ENCODE peak calls at places on chromosomes 6 and 20, in four cellular contexts. M is AG09309; Y is hypothalamus; D is effector CD4-positive, alpha-beta T cell. B is an unnamed sample.

GRCh38 chr6:118627724-118628123 is 23.7 kb downstream of the CEP85L start:
- DNase-seq in M (no peak), Y (no peak), D (no peak), B (no peak)

GRCh38 chr6:79946773-79947190 is 571 bp downstream of the ELOVL4 start:
- DNase-seq in M (no peak), Y (peak; percentile 19), D (no peak), B (peak; percentile 29)

GRCh38 chr20:64261138-64261537 is 5.6 kb downstream of the PCMTD2 start:
- DNase-seq in M (no peak), Y (no peak), D (no peak), B (no peak)

GRCh38 chr20:47857994-47858557 is 72.8 kb upstream of the SULF2 start:
- DNase-seq in M (no peak), Y (no peak), D (no peak), B (no peak)

GRCh38 chr6:26187981-26188635 is 100.9 kb downstream of the HFE start:
- DNase-seq in M (no peak), Y (no peak), D (no peak), B (no peak)

GRCh38 chr20:12153616-12154015 is 235.9 kb downstream of the BTBD3 start:
- DNase-seq in M (no peak), Y (no peak), D (no peak), B (no peak)

GRCh38 chr20:38863024-38863851 is 57.7 kb downstream of the PPP1R16B start:
- DNase-seq in M (no peak), Y (no peak), D (peak; percentile 54), B (no peak)

GRCh38 chr20:48738399-48739304 is 89.1 kb downstream of the PREX1 start:
- DNase-seq in M (no peak), Y (no peak), D (no peak), B (no peak)

GRCh38 chr6:40472354-40472753 is 114.8 kb downstream of the LRFN2 start:
- DNase-seq in M (no peak), Y (no peak), D (no peak), B (no peak)

GRCh38 chr6:56765494-56765893 is 122.8 kb upstream of the DST start:
- DNase-seq in M (no peak), Y (no peak), D (no peak), B (no peak)

GRCh38 chr6:52672422-52673025 is 1.6 kb downstream of the TMEM14A start:
- DNase-seq in M (no peak), Y (no peak), D (no peak), B (no peak)